ENCODE peak calls at places on chromosome 21, in six cellular contexts. Z is neuronal stem cell, L is MM.1S, S is neural progenitor cell, V is mammary epithelial cell, D is astrocyte. G is an unnamed sample.

GRCh38 chr21:15446193-15446592 is 283.6 kb upstream of the USP25 start:
- DNase-seq in S (no peak), V (no peak), D (no peak), L (no peak), Z (no peak), G (no peak)

GRCh38 chr21:43343095-43343991 is 83.6 kb downstream of the SIK1 start:
- DNase-seq in D (no peak), V (no peak), S (no peak), L (no peak), Z (no peak), G (no peak)

GRCh38 chr21:44509539-44509938 is 30.5 kb downstream of the KRTAP10-1 start:
- DNase-seq in L (peak; percentile 47), D (no peak), V (peak; percentile 38), Z (no peak), S (no peak), G (no peak)

GRCh38 chr21:14766241-14766640 is 220.1 kb upstream of the SAMSN1 start:
- DNase-seq in V (no peak), Z (no peak), D (no peak), L (no peak), S (peak; percentile 10), G (no peak)

GRCh38 chr21:31289702-31290101 is 54.4 kb downstream of the TIAM1 start:
- DNase-seq in D (no peak), Z (no peak), V (no peak), S (no peak), L (no peak), G (no peak)

GRCh38 chr21:38081663-38082062 is 165.4 kb upstream of the KCNJ6 start:
- DNase-seq in L (no peak), V (no peak), D (no peak), S (no peak), Z (no peak), G (no peak)

GRCh38 chr21:25171438-25171837 is 435.8 kb downstream of the MRPL39 start:
- DNase-seq in Z (no peak), D (peak; percentile 77), V (no peak), L (no peak), S (no peak), G (peak; percentile 1)

GRCh38 chr21:42232176-42232825 is 13.4 kb downstream of the ABCG1 start:
- DNase-seq in S (no peak), D (no peak), Z (no peak), V (no peak), L (no peak), G (no peak)

GRCh38 chr21:38913120-38913975 is 107.6 kb downstream of the ETS2 start:
- DNase-seq in S (peak; percentile 64), L (no peak), D (peak; percentile 67), Z (peak; percentile 30), V (peak; percentile 87), G (peak; percentile 66)

GRCh38 chr21:39556176-39556575 is 56.6 kb upstream of the B3GALT5 start:
- DNase-seq in V (no peak), D (no peak), S (peak; percentile 91), L (no peak), Z (peak; percentile 56), G (no peak)

GRCh38 chr21:33666153-33666552 is 23.9 kb downstream of the ITSN1 start:
- DNase-seq in Z (no peak), S (no peak), D (no peak), L (no peak), V (no peak), G (peak; percentile 80)

GRCh38 chr21:42319851-42320602 is 4.8 kb upstream of the TFF3 start:
- DNase-seq in Z (no peak), L (no peak), S (no peak), D (no peak), V (no peak), G (no peak)

GRCh38 chr21:42530167-42530518 is 16.5 kb downstream of the SLC37A1 start:
- DNase-seq in D (no peak), L (no peak), Z (no peak), S (no peak), V (no peak), G (no peak)

GRCh38 chr21:15277498-15277897 is 212.7 kb upstream of the NRIP1 start:
- DNase-seq in S (no peak), D (no peak), V (no peak), Z (no peak), L (no peak), G (no peak)

GRCh38 chr21:32329331-32329730 is 30.7 kb downstream of the MRAP start:
- DNase-seq in L (no peak), Z (no peak), V (no peak), D (peak; percentile 90), S (no peak), G (no peak)

GRCh38 chr21:18529253-18529652 is 125.7 kb upstream of the TMPRSS15 start:
- DNase-seq in V (no peak), Z (no peak), L (no peak), S (no peak), D (peak; percentile 93), G (no peak)

GRCh38 chr21:44428281-44428942 is 26.9 kb upstream of the LRRC3 start:
- DNase-seq in D (no peak), Z (no peak), L (peak; percentile 82), S (no peak), V (peak; percentile 77), G (no peak)

GRCh38 chr21:42768324-42769121 is 110.8 kb downstream of the WDR4 start:
- DNase-seq in D (no peak), V (no peak), S (no peak), L (no peak), Z (no peak), G (no peak)

GRCh38 chr21:25583370-25584133 is 23.7 kb downstream of the MRPL39 start:
- DNase-seq in L (no peak), S (no peak), Z (no peak), D (no peak), V (no peak), G (no peak)

GRCh38 chr21:44550807-44551206 is 498 bp downstream of the KRTAP10-2 start:
- DNase-seq in D (no peak), Z (no peak), S (no peak), V (peak; percentile 15), L (no peak), G (no peak)

GRCh38 chr21:44485254-44485793 is 30.0 kb downstream of the LRRC3 start:
- DNase-seq in S (peak; percentile 74), V (no peak), Z (peak; percentile 29), L (no peak), D (no peak), G (no peak)

GRCh38 chr21:33478858-33479678 is 706 bp downstream of the TMEM50B start:
- DNase-seq in D (peak; percentile 8), V (peak; percentile 33), L (peak; percentile 68), S (peak; percentile 73), Z (peak; percentile 33), G (peak; percentile 76)

GRCh38 chr21:24290151-24290833 is 1317.0 kb downstream of the MRPL39 start:
- DNase-seq in Z (no peak), S (no peak), V (no peak), L (peak; percentile 75), D (no peak), G (no peak)

GRCh38 chr21:19864456-19864855 is 1133.8 kb upstream of the NCAM2 start:
- DNase-seq in D (no peak), L (no peak), Z (no peak), V (no peak), S (no peak), G (no peak)

GRCh38 chr21:36773111-36773510 is 74.2 kb downstream of the SIM2 start:
- DNase-seq in L (no peak), S (no peak), D (peak; percentile 86), Z (no peak), V (peak; percentile 84), G (peak; percentile 75)

GRCh38 chr21:10575311-10575667 is 53.9 kb downstream of the TPTE start:
- DNase-seq in S (no peak), V (no peak), Z (no peak), D (no peak), L (no peak), G (no peak)
- H3K9me3 ChIP-seq in S (peaks cover 87% of the 10 kb centered on the region), V (peaks cover 50% of the 10 kb centered on the region), Z (peaks cover 9% of the 10 kb centered on the region), D (peaks cover 25% of the 10 kb centered on the region), L (no peaks in the 10 kb centered on the region), G (peaks cover 15% of the 10 kb centered on the region)

DNA sequence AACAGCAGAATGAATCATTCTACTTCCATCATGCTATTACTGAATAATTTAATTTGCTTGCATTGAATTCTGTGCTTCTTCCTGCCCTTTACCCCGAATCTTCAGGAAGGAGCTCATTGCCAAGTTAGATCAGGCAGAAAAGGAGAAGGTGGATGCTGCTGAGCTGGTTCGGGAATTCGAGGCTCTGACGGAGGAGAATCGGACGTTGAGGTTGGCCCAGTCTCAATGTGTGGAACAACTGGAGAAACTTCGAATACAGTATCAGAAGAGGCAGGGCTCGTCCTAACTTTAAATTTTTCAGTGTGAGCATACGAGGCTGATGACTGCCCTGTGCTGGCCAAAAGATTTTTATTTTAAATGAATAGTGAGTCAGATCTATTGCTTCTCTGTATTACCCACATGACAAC is 44.2 kb downstream of the MAP3K7CL start:
- DNase-seq in D (no peak), Z (no peak), S (no peak), L (no peak), V (no peak), G (no peak)
- H3K9ac ChIP-seq in D (peak overlapping the region; percentile 22), Z (no peak overlapping the region), S (no peak overlapping the region), L (no peak overlapping the region), V (no peak overlapping the region), G (peak overlapping the region; percentile 81)

GRCh38 chr21:35201288-35201687 is 152.2 kb upstream of the RUNX1 start:
- DNase-seq in L (no peak), V (no peak), S (no peak), Z (no peak), D (no peak), G (no peak)

GRCh38 chr21:35198982-35199732 is 150.1 kb upstream of the RUNX1 start:
- DNase-seq in Z (no peak), L (no peak), V (no peak), S (no peak), D (no peak), G (no peak)

GRCh38 chr21:35201799-35202198 is 152.7 kb upstream of the RUNX1 start:
- DNase-seq in L (no peak), Z (no peak), S (no peak), D (no peak), V (no peak), G (no peak)

GRCh38 chr21:35198004-35198403 is 148.9 kb upstream of the RUNX1 start:
- DNase-seq in D (peak; percentile 98), V (peak; percentile 99), Z (no peak), S (no peak), L (no peak), G (peak; percentile 94)

DNA sequence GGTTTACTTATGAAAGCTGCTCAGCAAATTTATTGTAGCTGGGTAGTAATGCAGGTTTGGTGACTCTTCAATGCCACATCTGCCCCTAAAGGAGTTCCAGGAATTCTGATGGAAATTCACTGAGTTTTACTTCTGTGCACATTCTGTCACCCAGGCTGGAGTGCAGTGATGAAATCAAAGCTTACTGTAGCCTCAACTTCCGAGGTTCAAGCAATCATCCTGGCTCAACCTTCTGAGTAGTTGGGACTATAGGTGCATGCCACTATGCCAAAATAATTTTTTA is 150.6 kb upstream of the RUNX1 start:
- DNase-seq in S (no peak), V (no peak), Z (no peak), D (no peak), L (no peak), G (no peak)
- H3K4me1 ChIP-seq in S (no peaks in the 10 kb centered on the region), V (peaks cover 23% of the 10 kb centered on the region), Z (no peaks in the 10 kb centered on the region), D (peaks cover 27% of the 10 kb centered on the region), L (no peaks in the 10 kb centered on the region), G (peaks cover 66% of the 10 kb centered on the region)

DNA sequence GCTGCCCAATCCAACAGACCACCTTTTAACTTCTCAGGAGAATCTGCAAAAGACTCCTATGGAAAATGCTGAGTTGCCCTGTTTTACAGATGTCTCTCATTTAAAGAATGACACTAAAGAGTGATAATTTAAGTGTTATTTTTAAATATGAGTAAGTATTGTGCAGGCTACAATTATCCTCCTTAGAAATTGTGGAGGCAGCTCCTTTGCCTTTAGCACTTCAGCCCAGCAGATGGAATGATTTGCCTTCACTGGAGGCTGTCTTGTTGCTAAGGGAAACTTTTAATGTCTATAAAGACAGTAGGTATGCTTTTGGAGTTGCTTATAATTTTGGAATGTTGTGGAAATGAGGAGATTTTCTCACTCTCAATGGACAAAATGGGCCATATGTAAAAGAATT is 1345.5 kb downstream of the NCAM2 start:
- DNase-seq in L (no peak), Z (no peak), D (no peak), V (no peak), S (no peak), G (no peak)
- H3K9me3 ChIP-seq in L (no peaks in the 10 kb centered on the region), Z (peaks cover 2% of the 10 kb centered on the region), D (peaks cover 3% of the 10 kb centered on the region), V (peaks cover 39% of the 10 kb centered on the region), S (no peaks in the 10 kb centered on the region), G (no peaks in the 10 kb centered on the region)